ENCODE peak calls at places on chromosomes 3 and 15, in ten cellular contexts. Q is pons; Z is breast epithelium; N is activated CD4-positive, alpha-beta T cell treated with anti-CD3 and anti-CD28 coated beads, Interleukin-2, amount 50 U/mL, for 1 hour; C is GM23338; V is smooth muscle cell of the brain vasculature; S is activated gamma-delta T cell treated with Interleukin-2 at 50 U/mL for 16 hours; E is T-helper 17 cell; I is CD8-positive, alpha-beta T cell; D is foreskin fibroblast. L is an unnamed sample.

GRCh38 chr3:120470870-120471269 is 20.1 kb upstream of the FSTL1 start:
- DNase-seq in Q (peak), E (no peak), N (no peak), V (no peak), S (no peak), I (no peak), D (no peak), C (no peak), Z (no peak), L (peak)

GRCh38 chr3:2727566-2728318 is 382.4 kb downstream of the IL5RA start:
- DNase-seq in C (no peak), V (no peak), N (no peak), Q (no peak), Z (no peak), S (no peak), E (no peak), I (no peak), D (no peak), L (no peak)

GRCh38 chr15:88603885-88604284 is 17.3 kb upstream of the AEN start:
- DNase-seq in I (no peak), D (no peak), Z (no peak), S (no peak), V (no peak), N (no peak), E (no peak), C (peak), Q (no peak), L (no peak)

GRCh38 chr3:75059120-75059519 is 444.7 kb upstream of the CNTN3 start:
- DNase-seq in E (no peak), Q (no peak), S (no peak), C (no peak), I (no peak), N (no peak), D (no peak), V (no peak), Z (no peak), L (no peak)

GRCh38 chr3:183254816-183255730 is 2.0 kb downstream of the B3GNT5 start:
- DNase-seq in N (no peak), E (no peak), Z (no peak), V (no peak), S (no peak), I (no peak), D (peak), C (no peak), Q (no peak), L (no peak)

GRCh38 chr15:74175271-74176191 is 2.0 kb downstream of the ISLR start:
- DNase-seq in E (no peak), N (no peak), C (no peak), I (no peak), V (no peak), Q (no peak), S (no peak), D (no peak), Z (no peak), L (no peak)

GRCh38 chr3:102255736-102256135 is 179.1 kb upstream of the ZPLD1 start:
- DNase-seq in I (no peak), Z (no peak), D (no peak), Q (no peak), E (no peak), S (no peak), N (no peak), V (no peak), C (peak), L (no peak)

GRCh38 chr3:197022405-197023231 is 7.0 kb downstream of the MELTF start:
- DNase-seq in C (no peak), Q (no peak), E (no peak), I (no peak), V (no peak), Z (no peak), S (no peak), D (no peak), N (no peak), L (no peak)

GRCh38 chr15:71079208-71080044 is 35.8 kb upstream of the THSD4 start:
- DNase-seq in I (no peak), Q (no peak), V (no peak), C (no peak), N (no peak), S (no peak), E (no peak), Z (no peak), D (peak), L (no peak)

GRCh38 chr3:152466784-152467183 is 198.1 kb downstream of the MBNL1 start:
- DNase-seq in C (peak), S (no peak), Z (no peak), D (peak), Q (peak), E (no peak), V (no peak), N (no peak), I (no peak), L (peak)

GRCh38 chr3:127234784-127235183 is 41.9 kb downstream of the PRR23E start:
- DNase-seq in E (no peak), I (no peak), S (no peak), V (no peak), Z (no peak), Q (no peak), D (no peak), C (no peak), N (no peak), L (no peak)